ENCODE peak calls at places on chromosome 2, in seven cellular contexts. X is dermis blood vessel endothelial cell; W is ELR; T is K562; D is activated naive CD8-positive, alpha-beta T cell treated with anti-CD3 and anti-CD28 coated beads, Interleukin-2, amount 50 U/mL, for 24 hours; Z is cerebellar cortex; L is aorta. B is an unnamed sample.

GRCh38 chr2:187567126-187567525 is 12.9 kb upstream of the TFPI start:
- DNase-seq in X (no peak), W (no peak), T (no peak), D (no peak), Z (no peak), L (no peak), B (no peak)

GRCh38 chr2:233059797-233060499 is at the start of gene INPP5D:
- DNase-seq in X (peak; percentile 67), W (no peak), T (no peak), D (peak; percentile 72), Z (no peak), L (peak; percentile 77), B (no peak)

GRCh38 chr2:151551556-151551955 is 141.9 kb downstream of the RIF1 start:
- DNase-seq in X (no peak), W (no peak), T (no peak), D (no peak), Z (no peak), L (no peak), B (no peak)

GRCh38 chr2:234289789-234290188 is 207.1 kb downstream of the ARL4C start:
- DNase-seq in X (peak; percentile 8), W (peak; percentile 87), T (no peak), D (peak; percentile 60), Z (no peak), L (no peak), B (peak; percentile 94)

GRCh38 chr2:120450196-120450820 is 104.4 kb downstream of the INHBB start:
- DNase-seq in X (no peak), W (peak; percentile 27), T (no peak), D (no peak), Z (no peak), L (peak; percentile 63), B (no peak)

GRCh38 chr2:43766006-43766405 is 7.8 kb upstream of the DYNC2LI1 start:
- DNase-seq in X (no peak), W (no peak), T (no peak), D (no peak), Z (no peak), L (no peak), B (no peak)

GRCh38 chr2:226979004-226979403 is 143.2 kb downstream of the RHBDD1 start:
- DNase-seq in X (no peak), W (no peak), T (peak; percentile 17), D (no peak), Z (no peak), L (no peak), B (no peak)

GRCh38 chr2:96940991-96941775 is 45.2 kb downstream of the FAM178B start:
- DNase-seq in X (no peak), W (no peak), T (no peak), D (no peak), Z (no peak), L (no peak), B (no peak)

GRCh38 chr2:145190031-145190703 is 670.2 kb upstream of the ZEB2 start:
- DNase-seq in X (peak; percentile 55), W (peak; percentile 57), T (no peak), D (no peak), Z (no peak), L (no peak), B (peak; percentile 31)

GRCh38 chr2:229563388-229563787 is 151.0 kb downstream of the DNER start:
- DNase-seq in X (no peak), W (no peak), T (no peak), D (no peak), Z (no peak), L (no peak), B (no peak)

GRCh38 chr2:31213063-31213882 is 4.0 kb downstream of the CAPN14 start:
- DNase-seq in X (no peak), W (no peak), T (no peak), D (no peak), Z (no peak), L (no peak), B (no peak)